ENCODE peak calls at places on chromosome 17, in ten cellular contexts. S is left lung, W is HFF-Myc, Q is fibroblast of the aortic adventitia, K is RWPE1, H is endothelial cell, B is psoas muscle, G is MM.1S, C is testis, L is GM12864. F is an unnamed sample.
A peak's percentile ranks its signal among the peaks of the same experiment; 100 is the strongest.

GRCh38 chr17:57948555-57949420 is 6.4 kb downstream of the CUEDC1 start:
- DNase-seq in K (peak; percentile 97), W (peak; percentile 89), G (peak; percentile 59), B (peak; percentile 70), L (no peak), S (no peak), H (no peak), C (no peak), Q (peak; percentile 91), F (no peak)

GRCh38 chr17:70171159-70171558 is 1.8 kb downstream of the KCNJ2 start:
- DNase-seq in K (no peak), W (no peak), G (no peak), B (no peak), Q (no peak), S (no peak), L (no peak), C (no peak), H (no peak), F (no peak)

GRCh38 chr17:66673668-66674276 is 161.1 kb upstream of the CACNG5 start:
- DNase-seq in K (peak; percentile 54), G (peak; percentile 85), H (peak; percentile 65), B (no peak), Q (peak; percentile 80), W (peak; percentile 45), L (no peak), C (peak; percentile 64), S (no peak), F (peak; percentile 47)

GRCh38 chr17:74383140-74383539 is 15.8 kb downstream of the GPR142 start:
- DNase-seq in G (no peak), L (no peak), C (no peak), Q (no peak), H (no peak), K (no peak), B (no peak), W (no peak), S (no peak), F (no peak)

GRCh38 chr17:29061036-29061435 is 18.1 kb downstream of the PIPOX start:
- DNase-seq in Q (no peak), W (no peak), H (no peak), C (no peak), K (no peak), L (no peak), B (no peak), G (no peak), S (no peak), F (peak; percentile 40)

GRCh38 chr17:51439395-51440229 is 179.3 kb downstream of the UTP18 start:
- DNase-seq in H (peak; percentile 28), C (no peak), K (peak; percentile 73), L (no peak), W (no peak), S (no peak), G (no peak), Q (no peak), B (no peak), F (no peak)

GRCh38 chr17:32546031-32546444 is 59.2 kb downstream of the CDK5R1 start:
- DNase-seq in S (no peak), L (no peak), Q (no peak), G (no peak), C (no peak), B (no peak), H (no peak), K (no peak), W (no peak), F (peak; percentile 75)

GRCh38 chr17:72383053-72383847 is 262.4 kb downstream of the SOX9 start:
- DNase-seq in C (peak; percentile 58), H (no peak), Q (no peak), L (no peak), K (no peak), S (no peak), W (no peak), B (peak; percentile 77), G (no peak), F (no peak)

GRCh38 chr17:13581925-13582324 is 19.8 kb downstream of the HS3ST3A1 start:
- DNase-seq in Q (peak; percentile 43), S (no peak), K (no peak), B (no peak), L (no peak), G (no peak), H (no peak), W (no peak), C (no peak), F (no peak)

GRCh38 chr17:34913001-34913400 is 48.3 kb downstream of the CCT6B start:
- DNase-seq in H (no peak), K (no peak), L (no peak), Q (no peak), W (no peak), B (no peak), C (no peak), G (no peak), S (no peak), F (no peak)
- TF ChIP-seq CTCF in H (no peak), K (no peak), L (no peak), Q (no peak), W (no peak), B (no peak), C (no peak), G (no peak), S (no peak), F (no peak)

GRCh38 chr17:915416-916201 is 64.0 kb downstream of the NXN start:
- DNase-seq in H (no peak), B (peak; percentile 69), C (no peak), W (no peak), G (no peak), S (no peak), L (peak; percentile 45), Q (peak; percentile 95), K (no peak), F (no peak)

GRCh38 chr17:913207-913606 is 66.4 kb downstream of the NXN start:
- DNase-seq in L (no peak), W (no peak), G (no peak), K (no peak), B (no peak), C (no peak), H (no peak), Q (no peak), S (no peak), F (no peak)

GRCh38 chr17:918102-918740 is 61.4 kb downstream of the NXN start:
- DNase-seq in C (no peak), L (no peak), W (no peak), S (no peak), H (no peak), G (no peak), B (no peak), K (no peak), Q (no peak), F (no peak)

GRCh38 chr17:917391-917811 is 62.2 kb downstream of the NXN start:
- DNase-seq in C (no peak), G (no peak), K (no peak), L (no peak), H (no peak), Q (no peak), S (no peak), W (no peak), B (no peak), F (no peak)

GRCh38 chr17:916315-916714 is 63.3 kb downstream of the NXN start:
- DNase-seq in H (no peak), Q (no peak), B (no peak), S (no peak), C (no peak), W (no peak), K (no peak), G (no peak), L (no peak), F (no peak)
- TF ChIP-seq CTCF in H (peak; percentile 37), Q (no peak), B (no peak), S (no peak), C (peak; percentile 15), W (no peak), K (no peak), G (no peak), L (no peak), F (no peak)

GRCh38 chr17:4035081-4035680 is 70.9 kb upstream of the ATP2A3 start:
- DNase-seq in S (no peak), L (no peak), Q (no peak), H (no peak), W (no peak), K (no peak), B (no peak), G (no peak), C (no peak), F (no peak)
- TF ChIP-seq CTCF in S (no peak), L (no peak), Q (no peak), H (no peak), W (no peak), K (no peak), B (no peak), G (no peak), C (no peak), F (no peak)

GRCh38 chr17:3551189-3551588 is 6.4 kb downstream of the TRPV3 start:
- DNase-seq in L (no peak), W (no peak), C (no peak), S (no peak), G (no peak), B (no peak), H (no peak), K (no peak), Q (no peak), F (no peak)
- TF ChIP-seq CTCF in L (peak; percentile 14), W (peak; percentile 6), C (no peak), S (no peak), G (peak; percentile 3), B (no peak), H (peak; percentile 13), K (no peak), Q (no peak), F (no peak)

GRCh38 chr17:30375661-30376060 is 3.1 kb upstream of the CPD start:
- DNase-seq in H (no peak), S (no peak), B (no peak), L (no peak), K (no peak), Q (peak; percentile 33), W (no peak), C (no peak), G (no peak), F (no peak)

GRCh38 chr17:30376621-30377452 is 1.9 kb upstream of the CPD start:
- DNase-seq in C (no peak), G (peak; percentile 49), Q (peak; percentile 81), H (no peak), B (no peak), S (no peak), W (peak; percentile 55), K (no peak), L (peak; percentile 54), F (peak; percentile 50)

GRCh38 chr17:30368896-30369720 is 9.6 kb upstream of the CPD start:
- DNase-seq in G (no peak), Q (no peak), H (no peak), W (no peak), L (no peak), S (no peak), C (no peak), B (no peak), K (no peak), F (no peak)

GRCh38 chr17:30369995-30370394 is 8.7 kb upstream of the CPD start:
- DNase-seq in G (no peak), W (no peak), L (no peak), K (peak; percentile 43), B (no peak), C (no peak), Q (no peak), S (no peak), H (no peak), F (no peak)

GRCh38 chr17:30372755-30373154 is 6.0 kb upstream of the CPD start:
- DNase-seq in S (no peak), B (no peak), C (no peak), H (no peak), L (no peak), K (peak; percentile 75), W (no peak), Q (no peak), G (no peak), F (no peak)
- TF ChIP-seq CTCF in S (no peak), B (no peak), C (no peak), H (no peak), L (peak; percentile 32), K (peak; percentile 10), W (no peak), Q (no peak), G (no peak), F (no peak)